ENCODE peak calls at places on chromosomes 4 and X, in four cellular contexts. I, M, N and A are unnamed samples.

GRCh38 chrX:154444001-154444754 is at the start of gene FAM50A:
- DNase-seq in I (peak), M (peak), N (peak), A (peak)

GRCh38 chr4:27357283-27357682 is 496.6 kb downstream of the STIM2 start:
- DNase-seq in I (peak), M (peak), N (no peak), A (no peak)

GRCh38 chrX:31702208-31702607 is 630.4 kb upstream of the FTHL17 start:
- DNase-seq in I (no peak), M (no peak), N (no peak), A (no peak)

GRCh38 chr4:159103406-159104131 is 690 bp downstream of the RAPGEF2 start:
- DNase-seq in I (peak), M (peak), N (peak), A (peak)

GRCh38 chr4:24118031-24118430 is 228.2 kb upstream of the PPARGC1A start:
- DNase-seq in I (no peak), M (no peak), N (no peak), A (peak)

GRCh38 chr4:76203541-76203940 is 10.1 kb downstream of the SCARB2 start:
- DNase-seq in I (no peak), M (no peak), N (no peak), A (peak)

GRCh38 chr4:119490335-119490734 is 138.3 kb downstream of the PDE5A start:
- DNase-seq in I (peak), M (peak), N (no peak), A (peak)

GRCh38 chr4:104829761-104830160 is 316.9 kb upstream of the TET2 start:
- DNase-seq in I (no peak), M (no peak), N (no peak), A (no peak)

GRCh38 chr4:7251321-7251720 is 59.0 kb downstream of the SORCS2 start:
- DNase-seq in I (no peak), M (no peak), N (no peak), A (no peak)

GRCh38 chr4:163598489-163598888 is 104.0 kb downstream of the TMA16 start:
- DNase-seq in I (no peak), M (no peak), N (no peak), A (no peak)

GRCh38 chr4:89492476-89493110 is 185.0 kb upstream of the GPRIN3 start:
- DNase-seq in I (peak), M (no peak), N (no peak), A (no peak)

GRCh38 chr4:66842401-66842800 is 702.9 kb downstream of the CENPC start:
- DNase-seq in I (no peak), M (no peak), N (no peak), A (no peak)

GRCh38 chrX:131187234-131187633 is 101.9 kb downstream of the IGSF1 start:
- DNase-seq in I (no peak), M (no peak), N (no peak), A (no peak)

GRCh38 chr4:46073778-46074177 is 50.1 kb downstream of the GABRG1 start:
- DNase-seq in I (no peak), M (peak), N (no peak), A (no peak)